ENCODE peak calls at places on chromosomes 1 and 21, in four cellular contexts. L, M, D and A are unnamed samples. For H3K27me3, the result is how much of the 10 kb centered on the place peaks cover.

GRCh38 chr1:202349263-202349928 is 897 bp downstream of the PPP1R12B start:
- DNase-seq in L (no peak), M (peak), D (no peak), A (peak)

GRCh38 chr1:115133440-115133839 is 44.1 kb upstream of the TSPAN2 start:
- DNase-seq in L (no peak), M (no peak), D (no peak), A (no peak)

GRCh38 chr1:92087542-92087941 is 7.4 kb downstream of the BTBD8 start:
- DNase-seq in L (no peak), M (no peak), D (no peak), A (no peak)

GRCh38 chr1:226872455-226872854 is 2.0 kb downstream of the PSEN2 start:
- DNase-seq in L (no peak), M (no peak), D (no peak), A (no peak)

GRCh38 chr1:51175278-51175677 is 60.8 kb upstream of the RNF11 start:
- DNase-seq in L (no peak), M (peak), D (no peak), A (no peak)

GRCh38 chr1:214360525-214361164 is 79.7 kb downstream of the SMYD2 start:
- DNase-seq in L (no peak), M (peak), D (no peak), A (no peak)

GRCh38 chr1:201912832-201913231 is 24.1 kb downstream of the SHISA4 start:
- DNase-seq in L (no peak), M (no peak), D (no peak), A (no peak)

GRCh38 chr1:220491891-220492290 is 36.0 kb upstream of the MARK1 start:
- DNase-seq in L (no peak), M (no peak), D (no peak), A (no peak)

GRCh38 chr21:41819236-41819855 is 52.5 kb upstream of the RIPK4 start:
- DNase-seq in L (no peak), M (no peak), D (no peak), A (no peak)

GRCh38 chr1:7403265-7404045 is 367.6 kb upstream of the VAMP3 start:
- DNase-seq in L (no peak), M (no peak), D (no peak), A (peak)

GRCh38 chr1:161089251-161089924 is at the start of gene NECTIN4:
- DNase-seq in L (no peak), M (no peak), D (no peak), A (peak)

GRCh38 chr1:178532392-178532791 is 19.5 kb downstream of the TEX35 start:
- DNase-seq in L (peak), M (peak), D (peak), A (peak)

GRCh38 chr1:234955107-234955731 is 173.4 kb downstream of the TOMM20 start:
- DNase-seq in L (no peak), M (peak), D (no peak), A (peak)

GRCh38 chr21:39079617-39080016 is 103.6 kb downstream of the PSMG1 start:
- DNase-seq in L (no peak), M (peak), D (no peak), A (peak)

GRCh38 chr1:26785611-26786436 is 1.9 kb upstream of the PIGV start:
- DNase-seq in L (no peak), M (peak), D (no peak), A (no peak)
- H3K27ac ChIP-seq in L (peak), M (peak), D (peak), A (peak)

DNA sequence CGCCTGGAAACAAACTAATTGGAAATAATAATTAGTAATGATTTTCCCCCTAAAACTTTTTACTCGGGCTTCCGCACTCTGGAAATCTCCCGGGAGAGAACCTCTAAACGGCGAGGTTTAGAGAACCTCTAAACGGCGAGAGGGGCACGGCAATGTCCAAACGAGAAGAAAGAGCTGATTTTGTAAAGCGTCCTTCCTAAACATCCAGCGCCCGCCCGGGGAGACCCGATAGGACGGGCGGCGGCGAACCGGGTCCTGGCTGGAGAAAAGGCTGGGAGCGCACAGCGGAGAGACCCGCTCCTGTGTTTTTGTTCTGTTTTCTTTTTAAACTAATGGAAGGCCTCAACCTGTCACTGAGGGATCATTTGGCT is 1.6 kb downstream of the PAX7 start:
- DNase-seq in L (no peak), M (no peak), D (no peak), A (no peak)
- H3K27me3 ChIP-seq in L (half or more), M (half or more), D (half or more), A (under half)

GRCh38 chr1:208165659-208166058 is 78.5 kb downstream of the PLXNA2 start:
- DNase-seq in L (no peak), M (no peak), D (no peak), A (peak)

GRCh38 chr1:208169081-208169879 is 74.9 kb downstream of the PLXNA2 start:
- DNase-seq in L (peak), M (no peak), D (no peak), A (no peak)

GRCh38 chr1:208166340-208167138 is 77.6 kb downstream of the PLXNA2 start:
- DNase-seq in L (peak), M (no peak), D (no peak), A (no peak)

GRCh38 chr1:208164609-208165008 is 79.6 kb downstream of the PLXNA2 start:
- DNase-seq in L (peak), M (no peak), D (no peak), A (peak)

DNA sequence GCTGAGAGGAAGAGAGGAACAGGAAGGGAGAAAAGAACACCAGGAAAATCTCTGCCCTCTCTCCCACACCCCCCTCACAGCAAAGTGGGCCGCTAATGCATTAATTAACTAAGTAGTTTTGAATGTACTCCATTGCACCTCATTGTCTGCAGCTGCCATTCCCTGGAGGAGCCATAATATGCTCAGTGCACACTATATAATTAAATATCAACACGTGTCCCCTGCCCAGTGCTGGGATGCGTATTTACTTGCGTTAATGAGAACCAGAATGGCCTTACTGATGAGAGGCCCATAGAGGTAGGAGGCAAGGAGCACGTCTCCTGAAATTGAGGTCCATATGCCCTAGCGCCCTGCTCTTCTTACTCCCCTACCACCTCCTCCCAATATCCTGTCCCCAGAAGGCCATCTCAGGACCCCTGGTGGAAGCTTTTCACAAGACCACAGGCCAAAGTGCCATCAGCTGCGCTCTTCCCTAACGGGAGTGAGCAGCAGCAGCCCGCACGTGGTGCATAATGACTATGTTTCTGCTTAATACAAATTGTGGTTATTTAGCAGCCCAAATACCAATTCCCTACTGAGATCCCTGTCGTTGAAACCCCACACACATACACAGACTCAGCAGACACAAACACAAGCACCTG is 76.8 kb downstream of the PLXNA2 start:
- DNase-seq in L (peak), M (no peak), D (no peak), A (no peak)
- H3K27ac ChIP-seq in L (no peak), M (no peak), D (no peak), A (no peak)

GRCh38 chr1:207321045-207321789 is at the start of gene CD55:
- DNase-seq in L (peak), M (peak), D (peak), A (peak)
- H3K27me3 ChIP-seq in L (under half), M (under half), D (under half), A (under half)

DNA sequence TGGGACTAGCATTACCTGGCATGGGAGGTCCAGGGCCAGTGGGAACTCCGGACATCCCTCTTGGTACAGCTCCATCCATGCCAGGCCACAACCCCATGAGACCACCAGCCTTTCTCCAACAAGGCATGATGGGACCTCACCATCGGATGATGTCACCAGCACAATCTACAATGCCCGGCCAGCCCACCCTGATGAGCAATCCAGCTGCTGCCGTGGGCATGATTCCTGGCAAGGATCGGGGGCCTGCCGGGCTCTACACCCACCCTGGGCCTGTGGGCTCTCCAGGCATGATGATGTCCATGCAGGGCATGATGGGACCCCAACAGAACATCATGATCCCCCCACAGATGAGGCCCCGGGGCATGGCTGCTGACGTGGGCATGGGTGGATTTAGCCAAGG is 45.8 kb downstream of the ACP6 start:
- DNase-seq in L (no peak), M (no peak), D (no peak), A (no peak)
- H3K27ac ChIP-seq in L (no peak), M (no peak), D (no peak), A (no peak)

GRCh38 chr1:74423476-74423875 is 88.9 kb downstream of the LRRC53 start:
- DNase-seq in L (no peak), M (no peak), D (peak), A (no peak)

GRCh38 chr1:74422379-74423155 is 89.8 kb downstream of the LRRC53 start:
- DNase-seq in L (no peak), M (no peak), D (no peak), A (no peak)

GRCh38 chr1:74425669-74426068 is 86.7 kb downstream of the LRRC53 start:
- DNase-seq in L (no peak), M (no peak), D (no peak), A (no peak)

GRCh38 chr1:74427676-74428075 is 84.7 kb downstream of the LRRC53 start:
- DNase-seq in L (no peak), M (no peak), D (no peak), A (no peak)

DNA sequence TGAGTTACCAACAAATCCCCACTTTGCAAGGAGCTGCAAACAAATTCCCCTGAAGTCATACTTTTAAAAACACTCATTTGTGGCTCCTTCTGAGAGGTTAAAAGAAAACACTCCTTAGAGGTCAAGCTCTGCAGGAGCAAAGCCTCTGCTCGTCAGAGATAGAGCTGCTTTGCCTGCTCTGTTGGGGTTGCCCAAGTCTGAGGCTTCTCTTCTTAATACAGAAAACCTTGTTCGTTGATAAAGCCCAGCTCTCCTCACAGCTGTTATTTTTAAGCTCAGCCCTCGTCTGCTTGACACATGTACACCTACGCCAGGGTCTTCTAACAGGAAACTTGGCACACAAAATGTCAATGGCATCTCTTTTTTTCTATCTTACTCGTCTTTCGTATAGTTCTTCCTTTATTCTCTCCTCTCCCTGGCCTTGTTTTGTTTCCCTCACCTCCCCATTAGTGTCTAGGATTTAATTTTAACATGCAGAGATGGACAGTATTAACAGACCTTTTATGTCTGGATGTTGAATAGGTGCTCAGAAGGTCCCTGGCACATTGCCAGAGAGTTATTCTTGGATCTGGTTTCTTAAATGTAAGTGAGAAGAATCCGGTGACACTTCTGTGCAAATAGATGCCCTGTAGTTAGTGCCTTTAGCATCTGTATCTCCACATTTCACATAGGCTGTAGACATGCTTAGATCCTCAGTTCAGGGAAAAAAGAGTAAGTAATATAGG is 86.0 kb downstream of the LRRC53 start:
- DNase-seq in L (no peak), M (no peak), D (no peak), A (no peak)
- H3K27me3 ChIP-seq in L (under half), M (under half), D (under half), A (under half)